ENCODE peak calls at places on chromosomes 2 and 18, in four cellular contexts. D is IMR-90, R is GM12878, E is A549. G is an unnamed sample.

GRCh38 chr18:60755134-60755533 is 382.6 kb upstream of the MC4R start:
- DNase-seq in D (no peak), R (no peak), E (no peak), G (no peak)

GRCh38 chr2:229815342-229815741 is 101.0 kb upstream of the DNER start:
- DNase-seq in R (no peak), D (peak; percentile 58), E (no peak), G (no peak)

GRCh38 chr2:51424418-51424817 is 392.5 kb upstream of the NRXN1 start:
- DNase-seq in R (no peak), E (no peak), D (no peak), G (no peak)

GRCh38 chr2:57453929-57454328 is 592.7 kb upstream of the VRK2 start:
- DNase-seq in R (no peak), D (no peak), E (no peak), G (no peak)

GRCh38 chr2:15383695-15384350 is 177.3 kb downstream of the NBAS start:
- DNase-seq in E (no peak), D (peak; percentile 6), R (no peak), G (no peak)

GRCh38 chr2:1815053-1815452 is 70.7 kb upstream of the PXDN start:
- DNase-seq in E (no peak), D (no peak), R (no peak), G (no peak)

GRCh38 chr2:3827673-3828575 is 124.5 kb downstream of the DCDC2C start:
- DNase-seq in E (peak; percentile 60), R (no peak), D (peak; percentile 36), G (peak; percentile 34)

GRCh38 chr2:627926-628560 is 49.2 kb downstream of the TMEM18 start:
- DNase-seq in D (no peak), R (no peak), E (no peak), G (no peak)

GRCh38 chr2:191170301-191170636 is 19.5 kb upstream of the STAT4 start:
- DNase-seq in D (no peak), R (no peak), E (no peak), G (no peak)

GRCh38 chr18:28541276-28541930 is 364.5 kb upstream of the CDH2 start:
- DNase-seq in R (no peak), E (no peak), D (no peak), G (no peak)

GRCh38 chr2:168731550-168732128 is 70.8 kb upstream of the NOSTRIN start:
- DNase-seq in D (no peak), E (no peak), R (no peak), G (no peak)
- TF ChIP-seq ELK1 in D (no peak), E (no peak), R (no peak), G (no peak)

GRCh38 chr18:36808681-36809080 is 20.1 kb downstream of the TPGS2 start:
- DNase-seq in E (no peak), R (no peak), D (peak; percentile 91), G (no peak)
- TF ChIP-seq ELK1 in E (no peak), R (no peak), D (no peak), G (no peak)

DNA sequence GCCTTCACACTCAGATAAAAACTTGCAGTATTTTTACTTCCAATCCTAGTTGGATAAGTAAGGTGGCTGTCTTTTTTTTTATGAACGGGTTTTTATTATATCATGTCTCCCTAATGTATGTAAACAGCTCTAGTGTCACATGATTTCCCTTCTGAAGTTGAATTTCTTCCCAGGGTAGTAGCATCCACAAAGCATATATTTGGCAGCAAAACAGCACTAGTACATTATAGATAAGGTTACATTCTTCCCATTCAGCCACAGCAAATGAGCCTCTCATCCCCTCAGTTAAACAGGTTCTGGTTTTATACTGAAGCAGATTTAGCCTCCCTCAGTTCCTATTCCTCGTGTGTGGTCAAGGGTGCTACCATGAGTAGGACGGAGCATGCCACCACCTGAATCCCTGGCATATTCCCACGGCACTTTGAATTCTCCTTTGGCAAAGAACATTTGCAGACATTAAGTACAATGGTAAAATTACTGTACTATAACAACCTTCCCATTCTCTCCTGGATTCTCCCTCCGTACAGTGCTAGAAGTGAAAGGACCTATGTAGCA is 15.4 kb upstream of the DTNA start:
- DNase-seq in D (peak; percentile 13), E (no peak), R (no peak), G (no peak)
- TF ChIP-seq ELK1 in D (no peak), E (no peak), R (no peak), G (no peak)

DNA sequence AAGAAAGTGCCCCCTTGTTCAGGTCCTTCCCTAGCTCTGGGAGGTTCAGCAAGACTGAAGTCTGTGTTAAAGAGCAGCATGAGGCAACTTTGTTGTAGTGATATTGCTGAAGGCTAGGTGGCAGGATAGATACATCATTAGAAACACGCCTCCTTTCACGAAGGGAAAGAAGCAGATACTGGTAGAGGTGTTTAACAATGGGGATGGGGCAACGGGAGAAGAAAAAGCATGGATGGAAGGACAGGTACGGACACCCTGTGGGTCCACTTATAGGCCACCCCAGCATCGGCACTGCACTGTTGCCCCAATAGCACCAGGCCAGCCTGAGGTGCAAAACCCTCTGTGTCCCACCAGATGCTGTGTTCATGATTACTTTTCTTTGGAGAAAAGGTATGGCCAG is 3.5 kb upstream of the IGFBP5 start:
- DNase-seq in D (peak; percentile 84), R (no peak), E (peak; percentile 42), G (peak; percentile 31)
- TF ChIP-seq ELK1 in D (no peak), R (no peak), E (no peak), G (no peak)

DNA sequence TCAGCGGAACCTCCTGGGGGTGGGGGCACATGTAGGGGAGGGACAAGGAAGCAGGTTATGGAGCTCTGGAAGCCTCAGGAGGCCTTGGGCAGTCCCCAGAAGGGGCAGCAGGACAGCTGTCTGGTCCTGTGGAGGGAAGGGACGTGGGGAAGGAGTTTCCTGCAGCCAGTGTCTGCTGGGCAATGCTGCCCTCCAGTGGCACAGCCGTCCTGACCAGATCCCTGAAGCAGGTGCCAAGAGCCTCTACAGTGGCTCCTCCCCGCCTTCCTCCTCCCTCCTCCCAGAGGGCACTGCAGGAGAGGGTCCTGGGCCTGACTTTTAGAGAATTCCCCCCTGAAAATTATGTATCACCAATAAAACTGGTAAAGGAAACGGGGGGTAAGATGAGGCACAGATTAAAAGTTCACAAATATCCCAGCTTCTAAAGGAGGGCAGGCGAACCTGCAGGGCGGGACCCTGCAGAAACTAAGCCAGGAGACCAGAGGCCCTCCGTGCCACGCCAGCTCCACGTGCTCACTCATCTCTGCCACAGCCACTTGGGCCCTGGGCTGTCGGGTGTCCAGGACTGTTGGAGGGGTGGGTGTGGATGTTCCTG is 258.5 kb downstream of the TWIST2 start:
- DNase-seq in D (peak; percentile 63), R (no peak), E (peak; percentile 72), G (peak; percentile 34)
- TF ChIP-seq ELK1 in D (no peak), R (no peak), E (no peak), G (no peak)

G was measured in K562.